ENCODE peak calls at places on chromosomes 2 and 18, in seven cellular contexts. H is GM23248, D is mammary epithelial cell, N is hepatocyte, M is endothelial cell of umbilical vein, J is neural progenitor cell, O is HCT116. S is an unnamed sample. For H3K79me2 and H3K36me3, the result is how much of the 10 kb centered on the place peaks cover.

GRCh38 chr2:219681301-219682290 is 54.2 kb downstream of the SLC4A3 start:
- DNase-seq in H (peak), D (peak), N (no peak), M (no peak), J (no peak), O (no peak), S (peak)

GRCh38 chr2:214069254-214069653 is 341.6 kb upstream of the VWC2L start:
- DNase-seq in H (peak), D (peak), N (peak), M (peak), J (no peak), O (peak), S (peak)

GRCh38 chr2:219485201-219485580 is 13.5 kb upstream of the GMPPA start:
- DNase-seq in H (no peak), D (no peak), N (no peak), M (no peak), J (no peak), O (no peak), S (no peak)

GRCh38 chr2:190711069-190711468 is 62.2 kb downstream of the NAB1 start:
- DNase-seq in H (no peak), D (no peak), N (no peak), M (no peak), J (no peak), O (no peak), S (no peak)

GRCh38 chr2:207226671-207227061 is 60.9 kb upstream of the KLF7 start:
- DNase-seq in H (no peak), D (no peak), N (no peak), M (no peak), J (no peak), O (no peak), S (no peak)

GRCh38 chr2:109020217-109020637 is 31.2 kb upstream of the EDAR start:
- DNase-seq in H (peak), D (no peak), N (no peak), M (no peak), J (peak), O (no peak), S (peak)

GRCh38 chr18:11749305-11749704 is 60.2 kb downstream of the GNAL start:
- DNase-seq in H (no peak), D (no peak), N (no peak), M (no peak), J (no peak), O (no peak), S (no peak)

GRCh38 chr2:217752714-217753459 is 249.9 kb downstream of the TNS1 start:
- DNase-seq in H (no peak), D (no peak), N (no peak), M (no peak), J (no peak), O (no peak), S (no peak)

GRCh38 chr2:41836944-41837343 is 210.9 kb upstream of the PKDCC start:
- DNase-seq in H (peak), D (peak), N (peak), M (peak), J (peak), O (peak), S (peak)

DNA sequence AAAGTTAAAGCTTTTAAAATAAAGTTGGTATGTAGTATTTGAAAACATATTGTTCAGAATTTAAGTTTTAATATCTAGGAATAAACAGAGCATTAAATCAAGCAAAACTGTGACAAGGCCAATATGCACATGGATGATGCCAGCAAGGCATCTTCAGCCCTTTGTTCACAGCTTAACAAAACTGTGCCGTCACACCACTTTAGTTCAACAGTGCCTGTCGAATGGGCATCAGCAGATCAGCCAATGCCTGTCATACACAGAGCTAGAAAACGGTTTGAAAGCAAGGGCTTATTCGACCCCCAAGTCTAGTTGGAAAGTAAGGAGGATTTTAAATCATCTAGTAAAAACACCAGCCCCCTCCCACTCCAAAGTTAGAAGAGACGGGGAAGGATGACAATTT is 16.7 kb downstream of the ZEB2 start:
- DNase-seq in H (no peak), D (no peak), N (no peak), M (no peak), J (no peak), O (no peak), S (no peak)
- H3K79me2 ChIP-seq in H (half or more), D (under half), N (half or more), M (under half), J (half or more), O (under half), S (half or more)

GRCh38 chr2:231807020-231807419 is 20.8 kb downstream of the COPS7B start:
- DNase-seq in H (no peak), D (no peak), N (no peak), M (no peak), J (no peak), O (no peak), S (no peak)

GRCh38 chr2:231816327-231817026 is 30.2 kb downstream of the COPS7B start:
- DNase-seq in H (no peak), D (no peak), N (no peak), M (no peak), J (no peak), O (no peak), S (no peak)

GRCh38 chr2:231810905-231811304 is 24.7 kb downstream of the COPS7B start:
- DNase-seq in H (peak), D (peak), N (peak), M (no peak), J (no peak), O (no peak), S (peak)
- H3K36me3 ChIP-seq in H (under half), D (under half), N (under half), M (under half), J (under half), O (under half), S (under half)

DNA sequence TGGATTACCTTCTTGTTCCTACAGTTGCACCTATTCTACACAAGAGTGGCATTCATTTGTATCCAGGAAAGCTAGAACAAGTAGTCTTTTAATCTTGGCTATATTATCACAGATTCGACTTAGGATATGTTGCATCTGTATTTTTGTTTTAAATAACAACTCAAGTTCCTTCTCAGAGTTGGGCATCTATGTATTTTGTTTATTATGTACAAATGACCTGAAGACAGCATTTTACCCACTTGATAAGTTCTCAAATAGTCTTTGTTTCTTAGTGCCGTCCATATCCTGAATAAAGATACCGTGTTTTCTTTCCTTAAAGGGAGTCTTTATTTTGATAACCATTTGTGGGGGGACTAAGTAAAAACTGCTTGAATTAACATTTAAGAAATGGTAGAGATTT is 2.9 kb downstream of the ITPRID2 start:
- DNase-seq in H (no peak), D (no peak), N (no peak), M (peak), J (no peak), O (no peak), S (no peak)
- H3K4me3 ChIP-seq in H (peak), D (peak), N (peak), M (peak), J (no peak), O (peak), S (peak)

GRCh38 chr2:174625031-174625430 is 27.4 kb upstream of the WIPF1 start:
- DNase-seq in H (no peak), D (no peak), N (no peak), M (no peak), J (no peak), O (no peak), S (no peak)
- H3K79me2 ChIP-seq in H (half or more), D (under half), N (under half), M (under half), J (under half), O (under half), S (under half)

GRCh38 chr2:133476931-133477613 is 91.2 kb downstream of the NCKAP5 start:
- DNase-seq in H (no peak), D (no peak), N (no peak), M (no peak), J (no peak), O (no peak), S (no peak)

GRCh38 chr2:133480707-133481429 is 87.4 kb downstream of the NCKAP5 start:
- DNase-seq in H (no peak), D (peak), N (no peak), M (no peak), J (no peak), O (no peak), S (no peak)

GRCh38 chr2:133477614-133477990 is 90.7 kb downstream of the NCKAP5 start:
- DNase-seq in H (peak), D (peak), N (no peak), M (no peak), J (no peak), O (no peak), S (peak)

DNA sequence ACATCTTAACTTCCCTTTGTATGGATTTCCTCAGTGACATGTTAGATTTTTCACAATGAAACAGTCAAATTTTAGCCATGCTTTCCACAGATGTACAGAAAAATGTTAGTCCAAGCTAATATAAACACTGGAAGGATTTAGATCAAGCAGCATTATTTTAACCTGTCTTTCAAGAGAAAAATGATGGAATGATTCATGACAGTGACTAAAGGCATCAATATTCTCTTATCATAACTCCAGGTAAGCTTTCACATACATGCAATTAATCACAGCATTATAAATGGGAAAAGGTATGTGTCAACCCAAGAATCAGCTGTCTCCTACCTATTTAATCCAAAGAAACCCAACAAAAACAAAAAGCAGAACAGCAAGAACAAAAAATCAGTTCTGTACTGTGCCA is 92.7 kb downstream of the NCKAP5 start:
- DNase-seq in H (no peak), D (peak), N (no peak), M (no peak), J (no peak), O (no peak), S (no peak)
- H3K36me3 ChIP-seq in H (under half), D (under half), N (under half), M (under half), J (under half), O (under half), S (under half)

GRCh38 chr2:162838141-162838500 is 446 bp downstream of the KCNH7 start:
- DNase-seq in H (no peak), D (no peak), N (no peak), M (no peak), J (no peak), O (no peak), S (no peak)
- H3K4me3 ChIP-seq in H (no peak), D (no peak), N (peak), M (no peak), J (peak), O (no peak), S (no peak)